ENCODE peak calls at places on chromosomes 16 and 17, in four cellular contexts. B, G, U and P are unnamed samples.

GRCh38 chr17:42547698-42548069 is 5.0 kb upstream of the HSD17B1 start:
- DNase-seq in B (no peak), G (no peak), U (no peak), P (no peak)

GRCh38 chr16:28865722-28866453 is 2.2 kb downstream of the SH2B1 start:
- DNase-seq in G (no peak), B (no peak), U (no peak), P (no peak)

GRCh38 chr17:17568772-17569195 is 22.7 kb downstream of the PEMT start:
- DNase-seq in U (no peak), G (no peak), B (no peak), P (peak; percentile 93)

GRCh38 chr16:83942074-83942473 is 11.0 kb upstream of the OSGIN1 start:
- DNase-seq in U (no peak), B (no peak), G (no peak), P (no peak)

GRCh38 chr17:1639549-1639948 is 6.0 kb downstream of the SCARF1 start:
- DNase-seq in G (no peak), U (no peak), B (no peak), P (no peak)

GRCh38 chr16:87806608-87807546 is 41.1 kb upstream of the KLHDC4 start:
- DNase-seq in U (no peak), G (peak; percentile 76), B (no peak), P (no peak)

GRCh38 chr17:11144358-11145233 is 96.4 kb upstream of the SHISA6 start:
- DNase-seq in B (no peak), G (no peak), U (no peak), P (no peak)

GRCh38 chr16:7025616-7026190 is 306.9 kb upstream of the RBFOX1 start:
- DNase-seq in G (no peak), B (peak; percentile 14), U (no peak), P (peak; percentile 57)

GRCh38 chr16:499924-500323 is 27.6 kb upstream of the CAPN15 start:
- DNase-seq in B (no peak), U (no peak), G (no peak), P (no peak)

GRCh38 chr17:77332034-77332971 is 191.5 kb downstream of the SEC14L1 start:
- DNase-seq in B (no peak), G (no peak), U (peak; percentile 79), P (no peak)

GRCh38 chr16:23383881-23384280 is 69.1 kb downstream of the COG7 start:
- DNase-seq in B (no peak), G (no peak), U (no peak), P (no peak)
- TF ChIP-seq CTCF in B (no peak), G (no peak), U (no peak), P (no peak)

DNA sequence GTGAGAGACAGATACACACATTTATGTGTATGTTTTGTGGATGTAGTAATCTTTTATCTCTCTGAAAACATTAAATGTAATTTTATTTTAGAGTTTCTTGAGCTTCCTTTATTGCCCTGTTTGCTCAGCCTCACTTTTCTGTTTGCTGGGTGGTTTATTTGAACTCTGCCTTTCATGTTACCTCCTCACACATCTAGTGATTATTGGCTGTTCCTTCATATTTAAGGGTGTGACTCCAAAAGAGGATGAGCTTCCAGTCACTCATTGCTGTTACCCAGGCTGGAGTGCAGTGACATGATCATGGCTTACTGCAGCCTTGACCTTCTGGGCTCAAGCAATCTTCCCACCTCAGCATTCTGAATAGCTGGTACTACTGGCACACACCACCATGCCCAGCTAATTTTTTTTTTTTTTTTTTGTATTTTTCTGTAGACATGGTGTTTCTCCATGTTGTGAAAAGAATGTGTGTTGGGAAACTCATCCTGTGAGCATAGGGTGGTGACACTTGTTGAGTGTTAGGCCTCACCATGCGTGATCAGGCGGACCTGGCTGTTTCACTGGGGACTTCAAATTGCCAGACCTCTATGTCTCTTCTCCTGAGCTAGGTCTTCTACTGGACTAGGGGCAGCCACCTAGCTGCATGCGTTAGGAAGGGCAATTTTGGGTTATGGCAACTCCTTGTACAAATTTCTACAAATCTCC is 37.8 kb downstream of the GOSR1 start:
- DNase-seq in U (no peak), B (no peak), G (no peak), P (no peak)
- TF ChIP-seq CTCF in U (no peak), B (no peak), G (no peak), P (no peak)

DNA sequence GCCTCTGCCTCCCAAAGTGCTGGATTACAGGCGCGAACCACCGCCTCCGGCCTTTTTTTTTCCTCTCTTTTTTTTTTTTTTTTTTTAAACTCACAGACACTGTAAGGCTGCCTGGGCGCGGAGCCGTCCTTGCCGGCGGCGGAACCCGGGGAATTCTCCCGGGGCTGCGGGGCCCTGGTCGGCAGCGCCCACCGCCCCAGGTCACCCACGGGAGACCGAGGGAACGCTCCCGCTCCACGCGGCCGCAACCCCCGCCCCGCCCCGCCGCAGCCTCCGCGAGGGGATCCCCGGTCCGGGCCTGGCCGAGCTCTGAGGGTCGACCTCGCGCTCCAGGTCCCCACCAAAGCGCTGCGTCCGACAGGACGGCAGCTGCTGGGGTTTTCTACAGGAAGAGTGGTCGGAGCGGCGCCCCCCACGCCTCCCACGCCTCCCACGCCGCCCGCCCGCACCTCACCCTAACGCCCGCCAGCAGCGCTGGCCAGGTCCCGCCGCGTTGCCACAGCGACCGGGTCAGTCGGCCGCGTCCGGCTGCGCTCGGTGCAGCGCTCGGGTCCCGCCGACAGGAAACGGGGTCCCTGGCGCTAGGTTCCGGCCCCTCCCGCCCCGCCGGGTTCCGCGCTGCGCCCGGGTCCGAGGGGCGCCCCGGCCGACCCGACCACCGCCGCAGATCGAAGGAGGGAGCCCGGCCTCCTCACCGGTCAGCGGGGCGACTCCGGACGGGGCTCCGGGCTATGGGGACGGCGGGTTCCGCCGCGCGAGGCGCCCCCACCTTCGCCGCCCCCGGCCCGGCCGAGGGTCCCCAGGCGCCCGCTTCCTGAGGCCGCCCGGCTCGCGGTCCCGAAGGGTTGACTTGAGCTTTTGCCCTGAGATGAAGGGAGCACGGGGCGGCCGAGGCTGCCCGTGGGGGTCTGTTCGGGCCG is at the start of gene CCDC57:
- DNase-seq in G (no peak), B (peak; percentile 66), U (peak; percentile 37), P (peak; percentile 87)
- TF ChIP-seq CTCF in G (no peak), B (no peak), U (no peak), P (no peak)

DNA sequence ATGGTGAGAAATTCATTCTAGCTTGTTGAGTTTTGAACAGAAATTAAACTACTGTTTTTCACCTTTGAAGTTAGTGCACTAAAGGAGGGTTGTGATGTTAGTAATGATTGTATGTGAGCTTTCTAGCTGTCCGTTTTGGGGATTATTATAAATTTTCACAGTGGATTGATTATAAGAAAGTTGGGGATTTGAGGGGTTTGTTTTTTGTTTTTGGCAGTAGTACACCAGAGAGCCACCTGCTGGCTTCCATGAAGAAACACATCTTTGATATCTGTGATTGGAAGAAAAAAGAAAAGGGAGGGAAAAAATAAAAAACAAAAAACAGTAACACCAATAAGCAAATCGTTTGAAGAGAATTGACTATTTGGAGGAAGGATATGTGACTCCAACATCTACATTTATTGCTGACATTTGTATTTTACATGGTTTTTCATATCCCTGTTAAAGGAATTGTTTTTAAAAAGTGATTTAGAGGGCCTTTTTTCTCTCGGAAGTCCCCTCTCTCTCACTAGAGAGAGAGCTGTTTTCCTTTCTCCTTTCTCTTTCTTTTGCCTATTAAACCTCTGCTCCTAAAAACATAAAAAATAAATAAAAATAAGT is 1469.5 kb upstream of the GOT2 start:
- DNase-seq in B (no peak), G (no peak), U (peak; percentile 32), P (no peak)
- TF ChIP-seq CTCF in B (peak; percentile 10), G (peak; percentile 49), U (peak; percentile 64), P (peak; percentile 48)

GRCh38 chr16:56530872-56531271 is 11.0 kb upstream of the BBS2 start:
- DNase-seq in G (no peak), U (no peak), B (no peak), P (no peak)

GRCh38 chr16:56534847-56535383 is 15.1 kb upstream of the BBS2 start:
- DNase-seq in U (no peak), G (no peak), B (no peak), P (no peak)

GRCh38 chr16:56538331-56538730 is 18.5 kb upstream of the BBS2 start:
- DNase-seq in U (no peak), B (no peak), G (no peak), P (no peak)

GRCh38 chr16:56532714-56533113 is 12.9 kb upstream of the BBS2 start:
- DNase-seq in U (no peak), G (no peak), B (no peak), P (no peak)
- TF ChIP-seq CTCF in U (no peak), G (no peak), B (no peak), P (no peak)

GRCh38 chr17:58083491-58084316 is 485 bp downstream of the DYNLL2 start:
- DNase-seq in B (peak; percentile 49), U (no peak), G (no peak), P (no peak)
- TF ChIP-seq CTCF in B (peak; percentile 12), U (no peak), G (no peak), P (no peak)